ENCODE peak calls at places on chromosomes 6 and 20, in seven cellular contexts. C is right cardiac atrium; A is cardiac muscle cell; Y is upper lobe of right lung; M is GM23338; L is CD4-positive, alpha-beta T cell; E is uterus. H is an unnamed sample.

GRCh38 chr20:17661121-17661744 is 20.8 kb downstream of the RRBP1 start:
- DNase-seq in C (peak), A (peak), Y (no peak), M (no peak), L (no peak), E (peak), H (no peak)

GRCh38 chr6:36914227-36914794 is 28.6 kb downstream of the C6orf89 start:
- DNase-seq in C (peak), A (no peak), Y (no peak), M (peak), L (no peak), E (no peak), H (no peak)

GRCh38 chr6:56524891-56525703 is 117.6 kb downstream of the DST start:
- DNase-seq in C (no peak), A (peak), Y (no peak), M (no peak), L (no peak), E (peak), H (peak)

GRCh38 chr6:81857812-81858211 is 105.3 kb upstream of the TENT5A start:
- DNase-seq in C (no peak), A (no peak), Y (no peak), M (no peak), L (no peak), E (no peak), H (no peak)

GRCh38 chr6:150640556-150641206 is 41.0 kb downstream of the PLEKHG1 start:
- DNase-seq in C (no peak), A (no peak), Y (no peak), M (no peak), L (no peak), E (no peak), H (no peak)

GRCh38 chr6:53984163-53984562 is 127.1 kb upstream of the MLIP start:
- DNase-seq in C (no peak), A (peak), Y (no peak), M (no peak), L (no peak), E (no peak), H (no peak)

GRCh38 chr6:80003841-80004198 is 629 bp upstream of the TTK start:
- DNase-seq in C (peak), A (no peak), Y (peak), M (peak), L (peak), E (peak), H (peak)

GRCh38 chr6:7067305-7067704 is 40.5 kb upstream of the RREB1 start:
- DNase-seq in C (no peak), A (no peak), Y (no peak), M (no peak), L (no peak), E (no peak), H (no peak)

GRCh38 chr20:57658447-57659130 is 38.4 kb upstream of the ZBP1 start:
- DNase-seq in C (no peak), A (no peak), Y (peak), M (no peak), L (no peak), E (no peak), H (no peak)

GRCh38 chr6:155023717-155024116 is 28.6 kb downstream of the TIAM2 start:
- DNase-seq in C (no peak), A (no peak), Y (no peak), M (no peak), L (no peak), E (no peak), H (no peak)

GRCh38 chr20:62407221-62407992 is at the start of gene CABLES2:
- DNase-seq in C (peak), A (peak), Y (peak), M (peak), L (peak), E (peak), H (peak)
- H3K27ac ChIP-seq in C (peak), A (no peak), Y (peak), M (no peak), L (no peak), E (peak), H (no peak)

DNA sequence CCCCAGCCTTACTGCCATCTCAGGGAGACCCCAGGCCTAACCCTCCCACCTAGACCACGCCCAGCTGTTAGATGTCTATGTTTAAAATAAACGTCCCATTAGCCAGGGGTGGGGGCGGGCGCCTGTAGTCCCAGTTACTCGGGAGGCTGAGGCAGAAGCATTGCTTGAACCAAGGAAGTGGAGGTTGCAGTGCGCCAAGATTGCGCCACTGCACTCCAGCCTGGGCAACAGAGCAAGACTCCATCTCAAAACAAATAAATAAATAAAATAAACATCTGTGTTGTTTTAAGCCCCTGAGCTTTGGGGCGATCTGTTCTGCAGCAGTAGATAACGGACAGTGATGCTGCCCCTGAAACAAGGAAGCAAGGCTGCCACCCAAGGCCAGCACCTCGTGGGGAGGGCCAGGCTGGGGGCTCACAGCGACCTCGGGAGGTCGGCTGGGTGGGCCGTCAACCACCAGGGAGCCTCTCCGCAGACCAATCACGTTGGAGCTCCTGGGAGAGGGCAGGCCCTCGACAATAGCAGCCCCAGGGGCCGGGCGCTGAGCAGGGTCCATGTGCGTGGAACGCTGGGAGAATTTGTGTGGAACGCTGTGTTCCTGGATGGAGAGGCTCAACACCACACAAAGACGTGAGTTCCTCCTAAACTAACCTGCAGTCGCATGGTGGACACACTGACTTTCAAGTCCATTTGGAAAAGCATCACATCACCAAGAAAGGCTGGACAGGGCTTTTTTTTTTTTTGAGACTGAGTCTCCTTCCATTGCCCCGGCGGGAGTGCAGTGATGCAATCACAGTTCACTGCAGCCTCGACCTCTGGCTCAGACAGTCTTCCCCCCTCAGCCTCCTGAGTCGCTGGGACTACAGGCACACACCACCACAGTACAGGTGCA is 1.0 kb upstream of the HELZ2 start:
- DNase-seq in C (peak), A (peak), Y (no peak), M (no peak), L (no peak), E (no peak), H (no peak)
- H3K27ac ChIP-seq in C (no peak), A (no peak), Y (no peak), M (no peak), L (no peak), E (no peak), H (no peak)

GRCh38 chr6:138250053-138250452 is 31.8 kb upstream of the PBOV1 start:
- DNase-seq in C (no peak), A (no peak), Y (no peak), M (no peak), L (no peak), E (no peak), H (no peak)
- H3K27ac ChIP-seq in C (no peak), A (no peak), Y (peak), M (no peak), L (no peak), E (peak), H (no peak)

DNA sequence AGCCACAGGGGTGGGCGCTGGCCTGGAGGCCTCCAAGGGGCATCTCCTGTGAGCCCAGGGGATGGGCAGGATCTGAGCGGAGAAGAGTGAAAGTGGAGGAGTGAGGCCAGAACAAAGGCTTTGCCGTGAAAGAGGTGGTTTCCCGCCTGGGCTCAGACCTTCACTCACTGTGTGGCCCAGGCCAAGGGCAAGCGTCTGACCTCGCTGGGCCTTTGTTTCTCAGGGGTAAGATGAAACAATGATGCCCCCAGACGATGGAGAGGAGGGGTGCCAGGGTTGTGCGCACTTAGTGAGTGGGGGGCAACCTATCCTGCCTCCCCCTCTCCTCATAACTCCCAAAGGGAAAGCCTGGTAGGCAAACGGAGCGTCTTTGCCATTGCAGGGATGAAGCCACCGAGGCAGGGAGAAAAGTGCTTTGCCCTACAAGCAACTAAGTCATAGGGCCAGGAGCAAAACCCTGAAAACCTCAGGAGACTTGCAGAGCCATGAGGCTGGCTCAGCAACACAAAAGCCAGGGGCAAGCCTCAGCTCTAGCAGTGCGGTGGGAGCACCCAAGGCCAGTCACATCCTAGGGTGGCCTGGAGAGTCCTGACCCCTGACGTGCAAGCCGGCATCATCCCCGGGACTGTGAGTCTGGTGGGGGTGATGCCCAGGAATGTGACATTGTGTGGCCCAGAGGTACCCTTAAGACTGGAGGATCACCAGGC is 903 bp upstream of the STMN3 start:
- DNase-seq in C (no peak), A (no peak), Y (no peak), M (no peak), L (no peak), E (no peak), H (no peak)
- H3K27ac ChIP-seq in C (no peak), A (no peak), Y (no peak), M (peak), L (peak), E (peak), H (no peak)